ENCODE peak calls at places on chromosome 2, in seven cellular contexts. One of them, this sample, is unnamed.
A peak's percentile ranks its signal among the peaks of the same experiment; 100 is the strongest.

GRCh38 chr2:71923887-71924533 is 223.7 kb downstream of the CYP26B1 start:
- DNase-seq in K562: peak; percentile 72
- DNase-seq in H1: peak; percentile 80
- DNase-seq in HepG2: peak; percentile 76
- DNase-seq in HEK293T: peak; percentile 76
- DNase-seq in WTC11: peak; percentile 86
- DNase-seq in GM12878: peak; percentile 2
- DNase-seq in this sample: peak; percentile 72

GRCh38 chr2:197615033-197615652 is 60.2 kb downstream of the RFTN2 start:
- DNase-seq in K562: no peak
- DNase-seq in GM12878: no peak
- DNase-seq in HEK293T: no peak
- DNase-seq in WTC11: no peak
- DNase-seq in HepG2: peak; percentile 27
- DNase-seq in H1: no peak
- DNase-seq in this sample: peak; percentile 18

GRCh38 chr2:85585781-85586105 is 1.5 kb downstream of the VAMP5 start:
- DNase-seq in K562: peak; percentile 34
- DNase-seq in HepG2: no peak
- DNase-seq in HEK293T: no peak
- DNase-seq in H1: no peak
- DNase-seq in GM12878: no peak
- DNase-seq in WTC11: no peak
- DNase-seq in this sample: no peak

GRCh38 chr2:196331143-196331542 is 159.8 kb upstream of the STK17B start:
- DNase-seq in HEK293T: no peak
- DNase-seq in GM12878: no peak
- DNase-seq in WTC11: no peak
- DNase-seq in H1: no peak
- DNase-seq in HepG2: no peak
- DNase-seq in K562: peak; percentile 60
- DNase-seq in this sample: no peak

GRCh38 chr2:157257312-157258252 is at the start of gene GALNT5:
- DNase-seq in GM12878: no peak
- DNase-seq in K562: peak; percentile 72
- DNase-seq in WTC11: peak; percentile 25
- DNase-seq in HepG2: no peak
- DNase-seq in H1: peak; percentile 52
- DNase-seq in HEK293T: peak; percentile 21
- DNase-seq in this sample: no peak

GRCh38 chr2:23620841-23621341 is 235.9 kb downstream of the KLHL29 start:
- DNase-seq in WTC11: no peak
- DNase-seq in H1: no peak
- DNase-seq in GM12878: no peak
- DNase-seq in HepG2: no peak
- DNase-seq in K562: no peak
- DNase-seq in HEK293T: no peak
- DNase-seq in this sample: no peak

GRCh38 chr2:230798769-230799399 is 65.9 kb upstream of the ITM2C start:
- DNase-seq in K562: peak; percentile 26
- DNase-seq in WTC11: no peak
- DNase-seq in GM12878: no peak
- DNase-seq in HepG2: peak; percentile 63
- DNase-seq in HEK293T: peak; percentile 43
- DNase-seq in H1: no peak
- DNase-seq in this sample: no peak

GRCh38 chr2:69634197-69634821 is 9.2 kb downstream of the AAK1 start:
- DNase-seq in K562: no peak
- DNase-seq in HEK293T: no peak
- DNase-seq in GM12878: no peak
- DNase-seq in H1: no peak
- DNase-seq in HepG2: no peak
- DNase-seq in WTC11: no peak
- DNase-seq in this sample: no peak

GRCh38 chr2:60267122-60267521 is 286.3 kb downstream of the BCL11A start:
- DNase-seq in GM12878: no peak
- DNase-seq in HepG2: no peak
- DNase-seq in K562: no peak
- DNase-seq in HEK293T: no peak
- DNase-seq in WTC11: no peak
- DNase-seq in H1: no peak
- DNase-seq in this sample: no peak

GRCh38 chr2:46177461-46178089 is 119.6 kb upstream of the EPAS1 start:
- DNase-seq in HepG2: no peak
- DNase-seq in WTC11: no peak
- DNase-seq in HEK293T: no peak
- DNase-seq in H1: no peak
- DNase-seq in GM12878: no peak
- DNase-seq in K562: no peak
- DNase-seq in this sample: no peak

GRCh38 chr2:36512705-36513104 is 85.3 kb downstream of the FEZ2 start:
- DNase-seq in HEK293T: no peak
- DNase-seq in H1: no peak
- DNase-seq in HepG2: no peak
- DNase-seq in WTC11: no peak
- DNase-seq in GM12878: no peak
- DNase-seq in K562: no peak
- DNase-seq in this sample: no peak

GRCh38 chr2:120910956-120911951 is 175.6 kb downstream of the GLI2 start:
- DNase-seq in GM12878: no peak
- DNase-seq in K562: no peak
- DNase-seq in HepG2: no peak
- DNase-seq in HEK293T: no peak
- DNase-seq in WTC11: peak; percentile 24
- DNase-seq in H1: no peak
- DNase-seq in this sample: peak; percentile 13

DNA sequence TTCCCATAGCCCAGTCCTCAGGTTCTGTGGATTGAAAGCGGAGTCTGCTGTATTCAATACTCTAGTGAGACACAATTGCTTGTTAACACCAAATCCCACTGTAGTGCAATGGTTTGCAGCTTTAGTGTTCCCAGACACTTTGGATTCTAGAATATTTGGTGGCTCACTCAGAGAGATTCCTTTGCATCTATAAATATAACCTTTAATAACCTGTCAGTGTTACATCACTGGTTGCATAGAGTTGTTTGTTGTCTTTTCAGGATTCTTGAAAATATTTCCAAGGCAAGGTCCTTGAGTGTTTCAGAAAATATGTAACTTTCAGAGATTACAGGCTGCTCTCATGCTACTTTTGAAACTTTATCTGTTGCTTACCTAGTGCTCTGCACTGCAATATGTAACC is 157.5 kb downstream of the ZEB2 start:
- DNase-seq in HepG2: no peak
- DNase-seq in GM12878: no peak
- DNase-seq in H1: no peak
- DNase-seq in WTC11: no peak
- DNase-seq in K562: no peak
- DNase-seq in HEK293T: no peak
- DNase-seq in this sample: no peak
- TF ChIP-seq SP1 in HepG2: no peak
- TF ChIP-seq SP1 in GM12878: no peak
- TF ChIP-seq SP1 in H1: no peak
- TF ChIP-seq SP1 in WTC11: no peak
- TF ChIP-seq SP1 in K562: no peak
- TF ChIP-seq SP1 in HEK293T: no peak
- TF ChIP-seq SP1 in this sample: no peak

GRCh38 chr2:159516241-159516758 is 100.0 kb downstream of the BAZ2B start:
- DNase-seq in H1: no peak
- DNase-seq in K562: peak; percentile 20
- DNase-seq in HEK293T: peak; percentile 9
- DNase-seq in WTC11: no peak
- DNase-seq in GM12878: peak; percentile 45
- DNase-seq in HepG2: peak; percentile 35
- DNase-seq in this sample: peak; percentile 78
- TF ChIP-seq SP1 in H1: no peak
- TF ChIP-seq SP1 in K562: no peak
- TF ChIP-seq SP1 in HEK293T: no peak
- TF ChIP-seq SP1 in WTC11: no peak
- TF ChIP-seq SP1 in GM12878: no peak
- TF ChIP-seq SP1 in HepG2: no peak
- TF ChIP-seq SP1 in this sample: peak; percentile 43

GRCh38 chr2:74540291-74540690 is 10.6 kb downstream of the HTRA2 start:
- DNase-seq in HEK293T: no peak
- DNase-seq in GM12878: no peak
- DNase-seq in K562: no peak
- DNase-seq in WTC11: no peak
- DNase-seq in H1: no peak
- DNase-seq in HepG2: no peak
- DNase-seq in this sample: no peak
- TF ChIP-seq SP1 in HEK293T: no peak
- TF ChIP-seq SP1 in GM12878: no peak
- TF ChIP-seq SP1 in K562: no peak
- TF ChIP-seq SP1 in WTC11: no peak
- TF ChIP-seq SP1 in H1: no peak
- TF ChIP-seq SP1 in HepG2: no peak
- TF ChIP-seq SP1 in this sample: no peak

GRCh38 chr2:73986085-73986680 is 1.5 kb downstream of the TET3 start:
- DNase-seq in K562: no peak
- DNase-seq in GM12878: no peak
- DNase-seq in HEK293T: no peak
- DNase-seq in H1: no peak
- DNase-seq in HepG2: no peak
- DNase-seq in WTC11: no peak
- DNase-seq in this sample: no peak

GRCh38 chr2:73985318-73986084 is 791 bp downstream of the TET3 start:
- DNase-seq in H1: no peak
- DNase-seq in K562: peak; percentile 73
- DNase-seq in HEK293T: peak; percentile 58
- DNase-seq in GM12878: no peak
- DNase-seq in HepG2: peak; percentile 31
- DNase-seq in WTC11: no peak
- DNase-seq in this sample: no peak

GRCh38 chr2:73984922-73985317 is 210 bp downstream of the TET3 start:
- DNase-seq in GM12878: no peak
- DNase-seq in WTC11: peak; percentile 47
- DNase-seq in HEK293T: peak; percentile 42
- DNase-seq in HepG2: peak; percentile 26
- DNase-seq in K562: no peak
- DNase-seq in H1: peak; percentile 72
- DNase-seq in this sample: no peak

GRCh38 chr2:73983322-73984202 is 1.1 kb upstream of the TET3 start:
- DNase-seq in HepG2: peak; percentile 63
- DNase-seq in WTC11: peak; percentile 67
- DNase-seq in HEK293T: no peak
- DNase-seq in H1: peak; percentile 73
- DNase-seq in K562: peak; percentile 56
- DNase-seq in GM12878: no peak
- DNase-seq in this sample: peak; percentile 88

DNA sequence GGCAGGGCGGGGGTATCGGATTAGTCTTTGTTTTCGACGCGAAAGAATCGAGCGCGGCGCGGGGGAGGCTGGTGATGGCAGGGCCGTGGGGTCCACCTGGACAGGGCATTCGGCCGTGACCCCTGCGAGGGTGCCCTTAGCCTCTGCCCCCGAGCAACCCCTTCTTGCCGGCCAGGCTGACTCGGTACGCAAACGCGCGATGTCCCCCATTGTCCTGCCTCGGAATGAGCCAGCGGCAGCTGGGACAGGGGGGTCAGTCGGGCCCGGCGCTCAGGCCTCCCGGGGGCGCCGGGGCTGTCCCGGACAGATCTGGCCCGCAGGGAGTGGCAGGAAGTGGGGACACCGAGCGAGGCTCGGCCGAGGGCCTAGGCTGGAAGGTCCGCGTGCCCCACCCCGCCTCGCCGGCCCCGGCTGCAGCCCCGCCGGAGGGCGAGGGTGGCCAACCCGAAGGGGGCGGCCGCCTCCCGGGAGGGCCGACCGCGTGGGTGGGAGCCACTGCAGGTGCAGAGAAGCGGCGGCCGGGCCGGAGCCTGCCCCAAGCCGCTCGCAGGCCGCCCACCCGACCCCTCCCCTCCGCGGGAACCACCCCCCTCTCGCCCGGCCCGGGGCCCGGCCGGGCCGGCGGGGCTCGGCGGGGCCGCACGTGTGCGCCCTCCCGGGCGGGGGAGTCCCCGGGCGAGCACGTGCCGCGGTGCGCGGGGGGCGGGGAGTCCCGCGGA is at the start of gene TET3:
- DNase-seq in HEK293T: peak; percentile 53
- DNase-seq in HepG2: no peak
- DNase-seq in K562: peak; percentile 75
- DNase-seq in GM12878: no peak
- DNase-seq in WTC11: peak; percentile 49
- DNase-seq in H1: peak; percentile 70
- DNase-seq in this sample: no peak
- TF ChIP-seq SP1 in HEK293T: no peak
- TF ChIP-seq SP1 in HepG2: no peak
- TF ChIP-seq SP1 in K562: no peak
- TF ChIP-seq SP1 in GM12878: no peak
- TF ChIP-seq SP1 in WTC11: no peak
- TF ChIP-seq SP1 in H1: no peak
- TF ChIP-seq SP1 in this sample: no peak